ENCODE peak calls at places on chromosomes 1 and 21, in five cellular contexts. L is naive thymus-derived CD8-positive, alpha-beta T cell; Q is NCI-H446 treated with DMSO at 0.1 percent for 48 hours; U is activated naive CD8-positive, alpha-beta T cell treated with anti-CD3 and anti-CD28 coated beads, Interleukin-2, amount 50 U/mL, for 24 hours; R is IMR-90. I is an unnamed sample.

GRCh38 chr1:11321656-11322491 is 48.9 kb downstream of the UBIAD1 start:
- DNase-seq in L (no peak), Q (peak; percentile 45), U (no peak), R (no peak), I (no peak)

GRCh38 chr1:23111600-23112535 is 56.8 kb downstream of the LUZP1 start:
- DNase-seq in L (no peak), Q (no peak), U (no peak), R (peak; percentile 43), I (no peak)

GRCh38 chr1:225747566-225747965 is 30.1 kb upstream of the SRP9 start:
- DNase-seq in L (no peak), Q (no peak), U (no peak), R (no peak), I (no peak)

GRCh38 chr1:208431721-208432120 is 187.5 kb upstream of the PLXNA2 start:
- DNase-seq in L (no peak), Q (no peak), U (no peak), R (peak; percentile 53), I (no peak)

GRCh38 chr1:26799479-26800133 is 11.9 kb downstream of the PIGV start:
- DNase-seq in L (no peak), Q (peak; percentile 94), U (peak; percentile 25), R (peak; percentile 81), I (no peak)

GRCh38 chr1:200453544-200453905 is 43.7 kb upstream of the ZNF281 start:
- DNase-seq in L (no peak), Q (no peak), U (no peak), R (no peak), I (no peak)

GRCh38 chr1:245512980-245513578 is 358.3 kb downstream of the KIF26B start:
- DNase-seq in L (no peak), Q (no peak), U (no peak), R (no peak), I (no peak)

GRCh38 chr1:178055093-178055492 is 38.8 kb upstream of the RASAL2 start:
- DNase-seq in L (no peak), Q (no peak), U (no peak), R (no peak), I (no peak)

GRCh38 chr1:84541679-84542078 is 32.6 kb downstream of the CTBS start:
- DNase-seq in L (no peak), Q (no peak), U (no peak), R (no peak), I (peak; percentile 2)

GRCh38 chr1:151629278-151629677 is 17.4 kb downstream of the SNX27 start:
- DNase-seq in L (no peak), Q (no peak), U (no peak), R (no peak), I (no peak)

GRCh38 chr1:150543500-150544143 is 5.6 kb upstream of the ADAMTSL4 start:
- DNase-seq in L (no peak), Q (no peak), U (no peak), R (no peak), I (peak; percentile 14)

GRCh38 chr1:205743977-205744376 is 6.0 kb downstream of the NUCKS1 start:
- DNase-seq in L (no peak), Q (no peak), U (no peak), R (no peak), I (no peak)

GRCh38 chr21:31644648-31645047 is 14.8 kb upstream of the SOD1 start:
- DNase-seq in L (no peak), Q (no peak), U (no peak), R (no peak), I (no peak)

GRCh38 chr1:30748699-30749401 is 8.7 kb downstream of the LAPTM5 start:
- DNase-seq in L (no peak), Q (no peak), U (no peak), R (no peak), I (no peak)

GRCh38 chr1:14755518-14756252 is 157.2 kb downstream of the KAZN start:
- DNase-seq in L (no peak), Q (no peak), U (no peak), R (no peak), I (no peak)

GRCh38 chr21:46159841-46160562 is 4.6 kb upstream of the FTCD start:
- DNase-seq in L (no peak), Q (no peak), U (no peak), R (no peak), I (no peak)

GRCh38 chr1:230540416-230540815 is 101.9 kb upstream of the COG2 start:
- DNase-seq in L (no peak), Q (peak; percentile 43), U (no peak), R (no peak), I (no peak)

GRCh38 chr1:34262454-34262853 is 85.7 kb downstream of the C1orf94 start:
- DNase-seq in L (no peak), Q (no peak), U (no peak), R (no peak), I (no peak)

GRCh38 chr1:153260980-153261792 is 1.7 kb downstream of the LORICRIN start:
- DNase-seq in L (no peak), Q (no peak), U (peak; percentile 20), R (no peak), I (no peak)

GRCh38 chr1:213650603-213651002 is 337.2 kb upstream of the PROX1 start:
- DNase-seq in L (no peak), Q (no peak), U (no peak), R (no peak), I (no peak)

GRCh38 chr1:15690317-15690716 is 6.2 kb downstream of the PLEKHM2 start:
- DNase-seq in L (no peak), Q (no peak), U (no peak), R (no peak), I (no peak)

GRCh38 chr1:45802343-45803298 is 791 bp upstream of the MAST2 start:
- DNase-seq in L (no peak), Q (peak; percentile 78), U (peak; percentile 36), R (peak; percentile 99), I (peak; percentile 14)

GRCh38 chr1:160127865-160128523 is 12.4 kb downstream of the ATP1A2 start:
- DNase-seq in L (no peak), Q (no peak), U (no peak), R (peak; percentile 60), I (no peak)

GRCh38 chr21:38619865-38620513 is 121.7 kb upstream of the ERG start:
- DNase-seq in L (no peak), Q (no peak), U (no peak), R (no peak), I (no peak)

GRCh38 chr1:14334336-14335176 is 263.9 kb upstream of the KAZN start:
- DNase-seq in L (no peak), Q (no peak), U (no peak), R (no peak), I (no peak)